ENCODE peak calls at places on chromosomes 16 and 17, in seven cellular contexts. W is COR-L47; M is activated T-cell treated with anti-CD3 and anti-CD28 coated beads, Interleukin-2, amount 50 U/mL, for 72 hours; R is stimulated activated CD8-positive, alpha-beta memory T cell treated with anti-CD3 and anti-CD28 coated beads, Interleukin-4, amount 100 ng/mL, for 24 hours; U is stomach; Y is PC-3; S is KG1. O is an unnamed sample.

GRCh38 chr17:3959295-3959899 is 4.8 kb downstream of the ATP2A3 start:
- DNase-seq in S (no peak), M (no peak), U (peak), R (no peak), W (peak), Y (peak), O (no peak)

GRCh38 chr17:34305061-34305460 is 14.2 kb upstream of the CCL8 start:
- DNase-seq in M (no peak), S (no peak), U (no peak), R (no peak), Y (no peak), W (no peak), O (no peak)

GRCh38 chr16:19879241-19879792 is 5.3 kb downstream of the GPRC5B start:
- DNase-seq in Y (no peak), W (peak), S (no peak), R (no peak), U (no peak), M (no peak), O (peak)

GRCh38 chr17:8145811-8146210 is 6.4 kb downstream of the PER1 start:
- DNase-seq in Y (no peak), M (no peak), S (no peak), R (no peak), W (no peak), U (no peak), O (no peak)

GRCh38 chr17:76138234-76138895 is 2.7 kb downstream of the FOXJ1 start:
- DNase-seq in M (no peak), S (no peak), R (no peak), Y (no peak), U (no peak), W (peak), O (peak)

GRCh38 chr16:3456374-3456773 is 12.9 kb downstream of the NAA60 start:
- DNase-seq in M (no peak), U (peak), W (peak), S (no peak), R (no peak), Y (no peak), O (no peak)

GRCh38 chr17:32269377-32269776 is 3.7 kb downstream of the RHBDL3 start:
- DNase-seq in R (no peak), U (no peak), W (no peak), Y (no peak), M (no peak), S (no peak), O (no peak)

GRCh38 chr17:46841561-46842379 is 9.6 kb upstream of the WNT9B start:
- DNase-seq in R (no peak), U (no peak), M (peak), Y (peak), W (no peak), S (no peak), O (no peak)

GRCh38 chr16:49462356-49462988 is 88.9 kb downstream of the C16orf78 start:
- DNase-seq in R (no peak), Y (no peak), W (no peak), M (no peak), S (no peak), U (no peak), O (no peak)

GRCh38 chr17:41635121-41636097 is 11.0 kb upstream of the KRT17 start:
- DNase-seq in U (peak), Y (no peak), R (no peak), M (no peak), S (no peak), W (no peak), O (no peak)

GRCh38 chr17:31487648-31488263 is 96.3 kb downstream of the RAB11FIP4 start:
- DNase-seq in Y (peak), S (no peak), R (peak), U (peak), W (peak), M (peak), O (peak)

GRCh38 chr16:70381604-70382342 is 35.1 kb downstream of the DDX19A start:
- DNase-seq in W (peak), U (no peak), M (no peak), R (no peak), Y (no peak), S (no peak), O (no peak)

GRCh38 chr17:50261051-50261915 is 13.0 kb upstream of the TMEM92 start:
- DNase-seq in W (no peak), S (no peak), Y (no peak), U (no peak), R (no peak), M (no peak), O (no peak)

GRCh38 chr17:82668024-82668630 is 19.9 kb upstream of the WDR45B start:
- DNase-seq in R (no peak), S (no peak), Y (no peak), W (no peak), M (no peak), U (no peak), O (no peak)

GRCh38 chr17:82328994-82329507 is 4.5 kb downstream of the SECTM1 start:
- DNase-seq in M (no peak), W (no peak), S (no peak), R (no peak), U (no peak), Y (no peak), O (no peak)

GRCh38 chr17:30997270-30997669 is 26.4 kb downstream of the RNF135 start:
- DNase-seq in M (no peak), R (no peak), W (no peak), Y (no peak), S (no peak), U (no peak), O (no peak)

GRCh38 chr16:54356391-54356790 is 69.8 kb upstream of the IRX3 start:
- DNase-seq in U (no peak), M (no peak), R (no peak), S (no peak), Y (no peak), W (no peak), O (no peak)

GRCh38 chr17:28204751-28205150 is 114.2 kb upstream of the TMEM97 start:
- DNase-seq in W (no peak), U (no peak), S (no peak), Y (peak), M (no peak), R (no peak), O (no peak)

GRCh38 chr16:83214671-83215070 is 587.9 kb downstream of the CDH13 start:
- DNase-seq in S (no peak), Y (no peak), R (no peak), M (no peak), W (no peak), U (no peak), O (no peak)

GRCh38 chr17:49013311-49014205 is 16.4 kb downstream of the IGF2BP1 start:
- DNase-seq in U (no peak), R (no peak), S (no peak), Y (no peak), M (no peak), W (no peak), O (no peak)

GRCh38 chr17:39332092-39332491 is 69.3 kb downstream of the FBXL20 start:
- DNase-seq in Y (no peak), R (no peak), W (no peak), M (no peak), U (no peak), S (no peak), O (no peak)

GRCh38 chr17:1145311-1145986 is 34.3 kb downstream of the ABR start:
- DNase-seq in S (no peak), R (no peak), M (no peak), Y (no peak), U (no peak), W (no peak), O (no peak)

GRCh38 chr17:80705988-80706387 is 161.3 kb downstream of the RPTOR start:
- DNase-seq in M (no peak), S (no peak), Y (no peak), U (no peak), R (no peak), W (no peak), O (no peak)

GRCh38 chr16:25192096-25192495 is 24.7 kb upstream of the AQP8 start:
- DNase-seq in Y (no peak), U (no peak), M (no peak), R (no peak), S (no peak), W (no peak), O (no peak)

GRCh38 chr16:89320717-89321501 is 103.4 kb downstream of the ZNF778 start:
- DNase-seq in Y (peak), U (peak), M (no peak), W (peak), R (no peak), S (no peak), O (peak)

GRCh38 chr17:69012895-69013805 is 47.6 kb downstream of the ABCA9 start:
- DNase-seq in R (no peak), Y (peak), U (no peak), W (no peak), M (no peak), S (no peak), O (no peak)

GRCh38 chr17:65403129-65403528 is 158.3 kb downstream of the AXIN2 start:
- DNase-seq in M (no peak), W (no peak), U (no peak), Y (no peak), S (no peak), R (no peak), O (no peak)

GRCh38 chr17:32701860-32702259 is 175.1 kb downstream of the MYO1D start:
- DNase-seq in R (no peak), S (no peak), W (no peak), Y (no peak), M (no peak), U (no peak), O (no peak)

GRCh38 chr16:67537636-67538591 is 9.3 kb downstream of the RIPOR1 start:
- DNase-seq in U (peak), S (no peak), Y (no peak), W (no peak), R (peak), M (peak), O (no peak)

GRCh38 chr17:55655777-55656176 is 66.9 kb downstream of the TMEM100 start:
- DNase-seq in S (no peak), U (no peak), W (no peak), Y (no peak), R (no peak), M (no peak), O (no peak)

GRCh38 chr17:72576289-72576759 is 455.5 kb downstream of the SOX9 start:
- DNase-seq in R (no peak), W (no peak), M (no peak), Y (no peak), S (no peak), U (no peak), O (no peak)

GRCh38 chr16:12609937-12610699 is 193.6 kb downstream of the CPPED1 start:
- DNase-seq in R (no peak), U (no peak), M (no peak), W (no peak), S (no peak), Y (no peak), O (no peak)

GRCh38 chr16:79698341-79698753 is 97.8 kb upstream of the MAF start:
- DNase-seq in M (no peak), W (no peak), U (no peak), Y (no peak), R (no peak), S (no peak), O (no peak)

GRCh38 chr17:68580236-68580903 is 20.8 kb downstream of the FAM20A start:
- DNase-seq in M (no peak), U (no peak), S (no peak), W (no peak), Y (no peak), R (no peak), O (no peak)

GRCh38 chr16:75374388-75374787 is 58.9 kb downstream of the CFDP1 start:
- DNase-seq in R (no peak), Y (no peak), S (no peak), W (no peak), U (no peak), M (no peak), O (no peak)

GRCh38 chr17:14150604-14151003 is 81.3 kb downstream of the COX10 start:
- DNase-seq in U (no peak), M (no peak), S (no peak), Y (no peak), W (no peak), R (no peak), O (no peak)

GRCh38 chr17:4617090-4617489 is 24.4 kb downstream of the ALOX15 start:
- DNase-seq in S (no peak), U (no peak), Y (no peak), W (no peak), M (no peak), R (no peak), O (no peak)

GRCh38 chr17:44113868-44114840 is 9.3 kb downstream of the HDAC5 start:
- DNase-seq in W (no peak), R (no peak), S (no peak), M (no peak), U (no peak), Y (no peak), O (no peak)